ENCODE peak calls at places on chromosomes 12 and 14, in six cellular contexts. Y, X, V, P, Q and K are unnamed samples. For H3K36me3, the result is how much of the 10 kb centered on the place peaks cover.

GRCh38 chr14:36426113-36426512 is 93.9 kb downstream of the NKX2-1 start:
- DNase-seq in Y (no peak), X (no peak), V (no peak), P (no peak), Q (no peak), K (no peak)

GRCh38 chr14:99393059-99393655 is 87.5 kb downstream of the SETD3 start:
- DNase-seq in Y (no peak), X (peak), V (no peak), P (no peak), Q (no peak), K (no peak)

GRCh38 chr12:79422060-79422812 is 268.5 kb downstream of the PAWR start:
- DNase-seq in Y (no peak), X (no peak), V (no peak), P (no peak), Q (no peak), K (no peak)

GRCh38 chr12:13075114-13075471 is 28.4 kb downstream of the GSG1 start:
- DNase-seq in Y (no peak), X (no peak), V (no peak), P (no peak), Q (no peak), K (no peak)

GRCh38 chr14:25090281-25090680 is 40.3 kb upstream of the STXBP6 start:
- DNase-seq in Y (no peak), X (no peak), V (no peak), P (no peak), Q (no peak), K (no peak)

GRCh38 chr12:68613209-68613904 is 2.7 kb downstream of the RAP1B start:
- DNase-seq in Y (no peak), X (no peak), V (no peak), P (no peak), Q (no peak), K (no peak)

GRCh38 chr12:103273645-103274044 is 222.1 kb downstream of the C12orf42 start:
- DNase-seq in Y (no peak), X (no peak), V (no peak), P (peak), Q (no peak), K (no peak)

GRCh38 chr12:104219361-104219892 is 3.8 kb downstream of the TXNRD1 start:
- DNase-seq in Y (peak), X (no peak), V (no peak), P (no peak), Q (no peak), K (no peak)

GRCh38 chr12:32761716-32762115 is 6.0 kb upstream of the YARS2 start:
- DNase-seq in Y (no peak), X (peak), V (no peak), P (no peak), Q (no peak), K (no peak)

GRCh38 chr14:97459180-97459579 is 662.0 kb downstream of the VRK1 start:
- DNase-seq in Y (no peak), X (no peak), V (no peak), P (no peak), Q (no peak), K (no peak)

GRCh38 chr14:94770815-94771190 is 890 bp upstream of the GSC start:
- DNase-seq in Y (no peak), X (no peak), V (no peak), P (no peak), Q (no peak), K (no peak)

GRCh38 chr12:43107401-43107800 is 444.6 kb downstream of the ADAMTS20 start:
- DNase-seq in Y (no peak), X (no peak), V (no peak), P (no peak), Q (no peak), K (no peak)

GRCh38 chr12:107287436-107288413 is 194.4 kb upstream of the CRY1 start:
- DNase-seq in Y (no peak), X (no peak), V (no peak), P (no peak), Q (no peak), K (no peak)

GRCh38 chr12:113146999-113147398 is 2.5 kb upstream of the CFAP73 start:
- DNase-seq in Y (no peak), X (no peak), V (no peak), P (no peak), Q (no peak), K (no peak)

GRCh38 chr12:67772276-67773169 is 124.0 kb downstream of the DYRK2 start:
- DNase-seq in Y (no peak), X (no peak), V (no peak), P (no peak), Q (no peak), K (no peak)

GRCh38 chr14:100776681-100777365 is 49.1 kb upstream of the MEG3 start:
- DNase-seq in Y (no peak), X (no peak), V (no peak), P (no peak), Q (no peak), K (no peak)

GRCh38 chr14:86035882-86036281 is 505.9 kb downstream of the FLRT2 start:
- DNase-seq in Y (no peak), X (peak), V (no peak), P (peak), Q (no peak), K (no peak)

GRCh38 chr12:59446156-59446555 is 149.7 kb upstream of the SLC16A7 start:
- DNase-seq in Y (no peak), X (no peak), V (no peak), P (no peak), Q (no peak), K (no peak)

GRCh38 chr12:27841392-27841882 is 61.4 kb upstream of the MANSC4 start:
- DNase-seq in Y (no peak), X (no peak), V (no peak), P (no peak), Q (no peak), K (no peak)

GRCh38 chr14:39384177-39384576 is 48.1 kb downstream of the FBXO33 start:
- DNase-seq in Y (no peak), X (no peak), V (no peak), P (no peak), Q (no peak), K (no peak)

GRCh38 chr12:108821407-108822397 is 35.7 kb downstream of the SSH1 start:
- DNase-seq in Y (no peak), X (no peak), V (no peak), P (no peak), Q (no peak), K (no peak)

GRCh38 chr12:3600039-3600720 is 109.2 kb downstream of the PRMT8 start:
- DNase-seq in Y (no peak), X (no peak), V (no peak), P (no peak), Q (no peak), K (no peak)

GRCh38 chr12:3141339-3142321 is 64.5 kb downstream of the TSPAN9 start:
- DNase-seq in Y (no peak), X (no peak), V (no peak), P (no peak), Q (no peak), K (no peak)

GRCh38 chr12:92717202-92717601 is 14.4 kb downstream of the PLEKHG7 start:
- DNase-seq in Y (no peak), X (peak), V (no peak), P (no peak), Q (no peak), K (no peak)

GRCh38 chr12:90028620-90029051 is 320.0 kb upstream of the ATP2B1 start:
- DNase-seq in Y (no peak), X (no peak), V (no peak), P (no peak), Q (no peak), K (peak)

GRCh38 chr12:43210437-43211197 is 341.4 kb downstream of the ADAMTS20 start:
- DNase-seq in Y (no peak), X (peak), V (no peak), P (peak), Q (no peak), K (peak)

GRCh38 chr12:108482717-108483212 is 32.3 kb upstream of the FICD start:
- DNase-seq in Y (no peak), X (no peak), V (no peak), P (no peak), Q (no peak), K (no peak)

GRCh38 chr14:59254911-59255545 is 66.6 kb downstream of the DAAM1 start:
- DNase-seq in Y (no peak), X (no peak), V (no peak), P (no peak), Q (no peak), K (no peak)

GRCh38 chr12:66140726-66141125 is 10.2 kb upstream of the LLPH start:
- DNase-seq in Y (no peak), X (peak), V (no peak), P (no peak), Q (no peak), K (no peak)
- H3K36me3 ChIP-seq in Y (under half), X (half or more), V (under half), P (under half), Q (half or more), K (under half)

DNA sequence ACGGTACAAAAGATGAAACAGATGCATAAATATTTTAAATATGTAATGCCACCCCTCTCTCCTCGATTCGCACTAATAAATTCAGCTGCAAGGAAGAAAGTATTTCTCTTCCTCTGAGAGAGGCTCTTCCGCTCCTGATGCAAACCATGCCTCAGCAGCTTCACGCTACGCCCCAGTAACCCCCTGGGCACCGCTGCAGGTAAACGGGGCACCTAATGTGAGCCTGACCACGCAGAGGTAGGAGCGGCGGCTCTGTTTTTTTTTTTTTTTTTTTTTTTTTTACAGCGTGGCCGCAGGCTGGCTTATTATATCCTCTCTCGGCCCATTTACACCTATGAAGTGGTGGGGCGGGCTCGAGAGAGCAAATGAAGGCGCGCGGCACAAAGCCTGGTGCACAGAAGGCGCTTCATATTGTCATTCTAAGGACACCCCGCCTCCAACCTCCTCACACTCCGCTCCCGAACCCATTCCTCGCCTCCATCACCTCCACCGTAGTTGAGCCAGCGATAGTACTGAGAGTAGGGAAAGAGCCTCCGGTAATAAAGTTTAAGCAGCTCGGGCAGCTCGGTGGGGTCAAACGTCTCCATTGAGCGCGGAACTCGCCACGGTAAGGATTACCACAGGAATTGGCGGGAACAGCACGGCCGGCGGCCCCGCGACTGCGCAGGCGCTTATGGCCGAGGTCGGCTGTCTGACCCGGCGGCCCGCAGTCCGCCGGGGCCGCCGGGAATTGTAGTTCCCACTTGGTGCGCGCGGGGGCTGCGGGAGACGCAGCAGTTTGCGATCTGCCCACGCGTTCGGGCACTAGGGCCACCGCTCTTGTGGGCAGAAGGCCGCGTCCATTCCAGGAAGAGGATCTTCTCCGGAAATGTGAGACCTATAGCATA is at the start of gene PRIM1:
- DNase-seq in Y (no peak), X (peak), V (peak), P (peak), Q (peak), K (peak)
- TF ChIP-seq CTCF in Y (peak), X (no peak), V (peak), P (no peak), Q (peak), K (no peak)

GRCh38 chr12:128969480-128970055 is 116.3 kb downstream of the GLT1D1 start:
- DNase-seq in Y (no peak), X (peak), V (no peak), P (no peak), Q (no peak), K (peak)
- H3K4me3 ChIP-seq in Y (no peak), X (no peak), V (no peak), P (no peak), Q (no peak), K (no peak)

DNA sequence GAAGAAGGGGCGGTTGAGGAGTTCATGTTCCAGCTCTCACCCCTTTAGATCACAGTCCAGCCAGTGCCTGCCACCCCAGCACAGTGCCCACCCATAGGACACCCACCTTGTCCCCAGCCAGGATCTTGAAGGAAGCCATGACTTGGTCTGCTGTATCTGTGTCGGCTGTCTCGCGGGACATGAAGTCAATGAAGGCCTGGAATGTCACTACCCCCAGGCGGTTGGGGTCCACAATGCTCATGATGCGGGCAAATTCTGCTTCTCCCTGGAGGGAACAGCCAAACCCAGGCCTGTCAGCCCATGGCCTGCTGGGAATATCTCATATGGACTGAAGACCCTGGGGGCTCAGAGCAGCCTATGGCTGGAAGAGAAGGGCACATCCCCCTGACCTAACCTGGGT is 84.1 kb upstream of the ZFP36L1 start:
- DNase-seq in Y (no peak), X (no peak), V (no peak), P (no peak), Q (no peak), K (no peak)
- H3K36me3 ChIP-seq in Y (half or more), X (under half), V (half or more), P (under half), Q (half or more), K (under half)

GRCh38 chr14:46036099-46036498 is 615.5 kb downstream of the RPL10L start:
- DNase-seq in Y (no peak), X (no peak), V (no peak), P (no peak), Q (no peak), K (no peak)

DNA sequence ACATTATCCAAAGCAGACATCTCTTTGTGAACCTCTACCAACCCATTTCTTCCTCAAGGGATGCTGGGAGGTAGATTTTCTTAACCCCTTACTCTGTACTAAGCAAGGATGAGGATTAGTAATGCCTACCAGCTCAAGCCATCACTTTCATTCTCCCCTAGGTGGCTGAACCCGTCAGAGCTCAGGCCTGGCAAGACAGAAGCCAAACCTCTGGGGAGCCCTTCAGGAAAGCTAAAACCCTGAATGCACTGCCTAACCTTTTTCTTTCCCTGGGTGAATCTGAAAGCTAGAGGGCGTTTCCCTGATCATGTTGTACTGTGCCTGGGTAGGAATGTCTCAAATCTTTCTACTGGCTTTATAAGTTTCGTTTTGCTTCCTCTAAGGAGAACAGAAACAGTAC is 617.3 kb downstream of the RPL10L start:
- DNase-seq in Y (no peak), X (no peak), V (no peak), P (no peak), Q (no peak), K (no peak)
- TF ChIP-seq CTCF in Y (no peak), X (no peak), V (no peak), P (no peak), Q (no peak), K (no peak)